ENCODE peak calls at places on chromosome 7, in four cellular contexts. One of them, this sample, is unnamed.

GRCh38 chr7:27191716-27192545 is 6.9 kb upstream of the HOXA11 start:
- DNase-seq in left ventricle myocardium inferior: no peak
- DNase-seq in tibial artery: peak; percentile 22
- DNase-seq in neuronal stem cell: no peak
- DNase-seq in this sample: peak; percentile 61

GRCh38 chr7:8131694-8132605 is 130.0 kb downstream of the ICA1 start:
- DNase-seq in left ventricle myocardium inferior: no peak
- DNase-seq in tibial artery: no peak
- DNase-seq in neuronal stem cell: no peak
- DNase-seq in this sample: no peak

GRCh38 chr7:87920578-87920977 is 13.5 kb upstream of the ADAM22 start:
- DNase-seq in left ventricle myocardium inferior: no peak
- DNase-seq in tibial artery: no peak
- DNase-seq in neuronal stem cell: no peak
- DNase-seq in this sample: no peak

GRCh38 chr7:56174346-56175085 is 58.3 kb upstream of the NUPR2 start:
- DNase-seq in left ventricle myocardium inferior: no peak
- DNase-seq in tibial artery: no peak
- DNase-seq in neuronal stem cell: no peak
- DNase-seq in this sample: no peak

GRCh38 chr7:50739744-50740455 is 42.8 kb downstream of the GRB10 start:
- DNase-seq in left ventricle myocardium inferior: no peak
- DNase-seq in tibial artery: no peak
- DNase-seq in neuronal stem cell: no peak
- DNase-seq in this sample: no peak

GRCh38 chr7:111380945-111381344 is 181.3 kb downstream of the IMMP2L start:
- DNase-seq in left ventricle myocardium inferior: no peak
- DNase-seq in tibial artery: no peak
- DNase-seq in neuronal stem cell: no peak
- DNase-seq in this sample: no peak

GRCh38 chr7:483656-484364 is 35.8 kb downstream of the PDGFA start:
- DNase-seq in left ventricle myocardium inferior: no peak
- DNase-seq in tibial artery: peak; percentile 3
- DNase-seq in neuronal stem cell: no peak
- DNase-seq in this sample: peak; percentile 27

GRCh38 chr7:133984023-133984422 is 143.1 kb upstream of the LRGUK start:
- DNase-seq in left ventricle myocardium inferior: no peak
- DNase-seq in tibial artery: no peak
- DNase-seq in neuronal stem cell: no peak
- DNase-seq in this sample: no peak

GRCh38 chr7:88090671-88091070 is 129.2 kb downstream of the SRI start:
- DNase-seq in left ventricle myocardium inferior: no peak
- DNase-seq in tibial artery: no peak
- DNase-seq in neuronal stem cell: no peak
- DNase-seq in this sample: no peak

GRCh38 chr7:124764847-124765400 is 668 bp downstream of the GPR37 start:
- DNase-seq in left ventricle myocardium inferior: no peak
- DNase-seq in tibial artery: no peak
- DNase-seq in neuronal stem cell: peak; percentile 2
- DNase-seq in this sample: peak; percentile 64

GRCh38 chr7:66930341-66930740 is 9.3 kb downstream of the TMEM248 start:
- DNase-seq in left ventricle myocardium inferior: no peak
- DNase-seq in tibial artery: no peak
- DNase-seq in neuronal stem cell: peak; percentile 44
- DNase-seq in this sample: no peak

GRCh38 chr7:157495594-157495993 is 158.8 kb downstream of the DNAJB6 start:
- DNase-seq in left ventricle myocardium inferior: no peak
- DNase-seq in tibial artery: no peak
- DNase-seq in neuronal stem cell: no peak
- DNase-seq in this sample: peak; percentile 49

GRCh38 chr7:13778967-13779366 is 210.5 kb downstream of the ETV1 start:
- DNase-seq in left ventricle myocardium inferior: no peak
- DNase-seq in tibial artery: no peak
- DNase-seq in neuronal stem cell: no peak
- DNase-seq in this sample: peak; percentile 75

GRCh38 chr7:99623091-99623693 is 6.4 kb downstream of the ZSCAN25 start:
- DNase-seq in left ventricle myocardium inferior: no peak
- DNase-seq in tibial artery: no peak
- DNase-seq in neuronal stem cell: no peak
- DNase-seq in this sample: no peak

GRCh38 chr7:73742338-73742752 is 3.7 kb upstream of the ABHD11 start:
- DNase-seq in left ventricle myocardium inferior: no peak
- DNase-seq in tibial artery: no peak
- DNase-seq in neuronal stem cell: no peak
- DNase-seq in this sample: peak; percentile 74

GRCh38 chr7:91140982-91141381 is 123.3 kb upstream of the FZD1 start:
- DNase-seq in left ventricle myocardium inferior: no peak
- DNase-seq in tibial artery: peak; percentile 37
- DNase-seq in neuronal stem cell: no peak
- DNase-seq in this sample: no peak

GRCh38 chr7:127708788-127709187 is 56.8 kb downstream of the SND1 start:
- DNase-seq in left ventricle myocardium inferior: peak; percentile 26
- DNase-seq in tibial artery: peak; percentile 85
- DNase-seq in neuronal stem cell: peak; percentile 82
- DNase-seq in this sample: no peak
- H3K4me3 ChIP-seq in left ventricle myocardium inferior: no peak overlapping the region
- H3K4me3 ChIP-seq in tibial artery: no peak overlapping the region
- H3K4me3 ChIP-seq in neuronal stem cell: no peak overlapping the region
- H3K4me3 ChIP-seq in this sample: no peak overlapping the region

GRCh38 chr7:30142710-30143109 is 7.9 kb downstream of the MTURN start:
- DNase-seq in left ventricle myocardium inferior: no peak
- DNase-seq in tibial artery: peak; percentile 68
- DNase-seq in neuronal stem cell: no peak
- DNase-seq in this sample: peak; percentile 70

GRCh38 chr7:30143748-30144251 is 9.0 kb downstream of the MTURN start:
- DNase-seq in left ventricle myocardium inferior: no peak
- DNase-seq in tibial artery: no peak
- DNase-seq in neuronal stem cell: no peak
- DNase-seq in this sample: no peak

GRCh38 chr7:30141405-30142045 is 6.7 kb downstream of the MTURN start:
- DNase-seq in left ventricle myocardium inferior: no peak
- DNase-seq in tibial artery: no peak
- DNase-seq in neuronal stem cell: no peak
- DNase-seq in this sample: no peak

GRCh38 chr7:30139836-30140384 is 5.1 kb downstream of the MTURN start:
- DNase-seq in left ventricle myocardium inferior: no peak
- DNase-seq in tibial artery: no peak
- DNase-seq in neuronal stem cell: no peak
- DNase-seq in this sample: no peak

GRCh38 chr7:30140456-30140855 is 5.7 kb downstream of the MTURN start:
- DNase-seq in left ventricle myocardium inferior: no peak
- DNase-seq in tibial artery: no peak
- DNase-seq in neuronal stem cell: no peak
- DNase-seq in this sample: no peak
- H3K4me1 ChIP-seq in left ventricle myocardium inferior: peaks cover 68% of the 10 kb centered on the region
- H3K4me1 ChIP-seq in tibial artery: peaks cover 43% of the 10 kb centered on the region
- H3K4me1 ChIP-seq in neuronal stem cell: no peaks in the 10 kb centered on the region
- H3K4me1 ChIP-seq in this sample: peaks cover 67% of the 10 kb centered on the region

GRCh38 chr7:37409456-37409855 is 39.2 kb downstream of the ELMO1 start:
- DNase-seq in left ventricle myocardium inferior: no peak
- DNase-seq in tibial artery: no peak
- DNase-seq in neuronal stem cell: no peak
- DNase-seq in this sample: no peak

GRCh38 chr7:37408885-37409248 is 39.8 kb downstream of the ELMO1 start:
- DNase-seq in left ventricle myocardium inferior: no peak
- DNase-seq in tibial artery: no peak
- DNase-seq in neuronal stem cell: no peak
- DNase-seq in this sample: no peak

GRCh38 chr7:37410305-37411209 is 38.1 kb downstream of the ELMO1 start:
- DNase-seq in left ventricle myocardium inferior: no peak
- DNase-seq in tibial artery: no peak
- DNase-seq in neuronal stem cell: no peak
- DNase-seq in this sample: no peak

GRCh38 chr7:37405603-37406122 is 43.0 kb downstream of the ELMO1 start:
- DNase-seq in left ventricle myocardium inferior: peak; percentile 67
- DNase-seq in tibial artery: peak; percentile 57
- DNase-seq in neuronal stem cell: no peak
- DNase-seq in this sample: no peak

DNA sequence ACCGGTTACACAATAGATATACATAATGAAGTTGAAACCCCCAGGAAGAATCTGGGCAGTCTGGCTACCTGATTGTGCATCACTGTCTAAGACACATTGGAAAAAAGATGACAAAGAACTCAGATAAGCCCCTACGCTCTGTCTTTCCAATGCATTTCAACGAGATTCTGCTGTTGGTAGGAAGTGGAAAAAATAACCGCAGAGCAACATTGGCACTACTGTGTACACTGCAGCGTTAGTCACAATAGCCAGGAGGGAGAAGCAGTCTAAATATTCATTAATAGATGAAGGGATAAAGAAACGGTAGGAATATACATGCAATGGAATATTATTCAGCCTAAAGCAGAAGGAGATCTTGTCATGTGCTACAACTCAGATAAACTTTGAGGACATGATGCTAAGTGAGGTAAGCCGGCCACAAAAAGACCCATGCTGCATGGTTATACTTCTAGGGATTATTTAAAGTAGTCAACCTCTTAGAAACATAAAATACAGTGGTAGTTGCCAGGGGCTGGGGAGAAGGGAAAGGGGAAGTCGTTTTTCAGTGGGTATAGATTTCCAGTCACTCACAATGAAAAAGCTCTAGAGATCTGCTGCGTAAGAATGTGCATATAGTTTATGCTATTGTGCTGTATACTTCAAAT is 40.3 kb downstream of the ELMO1 start:
- DNase-seq in left ventricle myocardium inferior: no peak
- DNase-seq in tibial artery: no peak
- DNase-seq in neuronal stem cell: no peak
- DNase-seq in this sample: no peak
- H3K27ac ChIP-seq in left ventricle myocardium inferior: peak overlapping the region; percentile 53
- H3K27ac ChIP-seq in tibial artery: no peak overlapping the region
- H3K27ac ChIP-seq in neuronal stem cell: no peak overlapping the region
- H3K27ac ChIP-seq in this sample: peak overlapping the region; percentile 15

GRCh38 chr7:44626620-44627019 is 20.2 kb downstream of the OGDH start:
- DNase-seq in left ventricle myocardium inferior: no peak
- DNase-seq in tibial artery: no peak
- DNase-seq in neuronal stem cell: no peak
- DNase-seq in this sample: no peak

GRCh38 chr7:44624306-44624705 is 17.9 kb downstream of the OGDH start:
- DNase-seq in left ventricle myocardium inferior: no peak
- DNase-seq in tibial artery: no peak
- DNase-seq in neuronal stem cell: no peak
- DNase-seq in this sample: no peak

GRCh38 chr7:44622342-44623151 is 16.1 kb downstream of the OGDH start:
- DNase-seq in left ventricle myocardium inferior: no peak
- DNase-seq in tibial artery: no peak
- DNase-seq in neuronal stem cell: no peak
- DNase-seq in this sample: no peak

GRCh38 chr7:44629825-44630580 is 23.6 kb downstream of the OGDH start:
- DNase-seq in left ventricle myocardium inferior: no peak
- DNase-seq in tibial artery: no peak
- DNase-seq in neuronal stem cell: no peak
- DNase-seq in this sample: no peak

DNA sequence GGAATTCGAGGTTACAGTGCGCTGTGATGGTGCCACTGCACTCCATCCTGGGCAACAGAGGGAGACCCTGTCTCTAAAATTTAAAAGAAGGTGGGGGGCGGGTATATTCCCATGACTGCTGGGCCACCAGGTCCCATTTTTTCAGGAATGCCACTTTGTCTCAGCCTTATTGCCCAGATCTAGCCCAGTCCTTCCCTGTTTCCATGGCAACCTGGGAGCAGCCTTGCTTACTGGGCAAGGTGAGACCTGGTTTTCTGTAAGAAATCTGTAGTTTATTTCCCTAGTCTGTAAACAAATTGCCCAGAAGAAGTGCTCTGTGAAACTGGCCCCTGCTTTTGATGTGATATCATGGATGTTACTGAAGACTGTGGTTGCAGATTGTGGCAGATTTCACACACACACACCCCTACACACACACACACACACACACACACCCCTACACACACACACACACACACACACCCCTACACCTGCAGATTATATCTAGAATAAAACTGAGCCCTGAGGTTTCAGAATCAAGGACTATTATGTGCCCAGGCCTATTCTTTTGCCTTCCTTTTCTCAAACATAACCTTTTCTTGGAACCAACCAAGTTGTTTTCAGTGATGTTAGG is 19.6 kb downstream of the OGDH start:
- DNase-seq in left ventricle myocardium inferior: no peak
- DNase-seq in tibial artery: no peak
- DNase-seq in neuronal stem cell: no peak
- DNase-seq in this sample: no peak
- H3K4me3 ChIP-seq in left ventricle myocardium inferior: no peak overlapping the region
- H3K4me3 ChIP-seq in tibial artery: no peak overlapping the region
- H3K4me3 ChIP-seq in neuronal stem cell: no peak overlapping the region
- H3K4me3 ChIP-seq in this sample: no peak overlapping the region

GRCh38 chr7:34158311-34158710 is 253.0 kb downstream of the BMPER start:
- DNase-seq in left ventricle myocardium inferior: peak; percentile 50
- DNase-seq in tibial artery: peak; percentile 64
- DNase-seq in neuronal stem cell: no peak
- DNase-seq in this sample: no peak

GRCh38 chr7:34155225-34155908 is 250.0 kb downstream of the BMPER start:
- DNase-seq in left ventricle myocardium inferior: no peak
- DNase-seq in tibial artery: peak; percentile 76
- DNase-seq in neuronal stem cell: no peak
- DNase-seq in this sample: no peak

GRCh38 chr7:34158754-34159153 is 253.4 kb downstream of the BMPER start:
- DNase-seq in left ventricle myocardium inferior: no peak
- DNase-seq in tibial artery: no peak
- DNase-seq in neuronal stem cell: no peak
- DNase-seq in this sample: no peak

GRCh38 chr7:34157137-34157536 is 251.8 kb downstream of the BMPER start:
- DNase-seq in left ventricle myocardium inferior: no peak
- DNase-seq in tibial artery: no peak
- DNase-seq in neuronal stem cell: no peak
- DNase-seq in this sample: no peak

GRCh38 chr7:34156336-34156735 is 251.0 kb downstream of the BMPER start:
- DNase-seq in left ventricle myocardium inferior: no peak
- DNase-seq in tibial artery: no peak
- DNase-seq in neuronal stem cell: no peak
- DNase-seq in this sample: no peak
- H3K4me1 ChIP-seq in left ventricle myocardium inferior: no peaks in the 10 kb centered on the region
- H3K4me1 ChIP-seq in tibial artery: peaks cover 9% of the 10 kb centered on the region
- H3K4me1 ChIP-seq in neuronal stem cell: no peaks in the 10 kb centered on the region
- H3K4me1 ChIP-seq in this sample: no peaks in the 10 kb centered on the region

DNA sequence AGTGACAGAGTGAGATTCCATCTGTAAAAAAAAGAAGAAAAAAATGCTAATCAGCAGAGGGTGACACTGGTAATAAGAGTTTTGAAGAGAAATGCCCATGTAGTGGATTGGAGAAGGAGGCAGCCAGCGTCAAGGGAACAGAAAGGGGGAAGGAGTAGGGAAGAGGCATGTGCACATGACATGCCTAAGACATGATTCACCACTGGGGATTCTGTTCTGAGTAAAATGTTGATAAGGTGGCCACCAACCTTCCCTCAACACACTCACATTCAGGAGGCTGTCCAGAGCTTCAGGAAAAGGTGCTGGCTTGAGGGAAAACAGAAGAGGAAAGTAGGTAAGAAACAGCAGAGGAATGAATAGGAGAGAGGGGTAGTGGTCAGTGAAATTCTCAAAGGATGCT is 39.9 kb downstream of the AKR1D1 start:
- DNase-seq in left ventricle myocardium inferior: no peak
- DNase-seq in tibial artery: no peak
- DNase-seq in neuronal stem cell: no peak
- DNase-seq in this sample: no peak
- H3K27ac ChIP-seq in left ventricle myocardium inferior: no peak overlapping the region
- H3K27ac ChIP-seq in tibial artery: no peak overlapping the region
- H3K27ac ChIP-seq in neuronal stem cell: no peak overlapping the region
- H3K27ac ChIP-seq in this sample: no peak overlapping the region

GRCh38 chr7:2795906-2796305 is 48.2 kb downstream of the GNA12 start:
- DNase-seq in left ventricle myocardium inferior: no peak
- DNase-seq in tibial artery: no peak
- DNase-seq in neuronal stem cell: no peak
- DNase-seq in this sample: no peak
- H3K4me3 ChIP-seq in left ventricle myocardium inferior: peak overlapping the region; percentile 37
- H3K4me3 ChIP-seq in tibial artery: peak overlapping the region; percentile 36
- H3K4me3 ChIP-seq in neuronal stem cell: no peak overlapping the region
- H3K4me3 ChIP-seq in this sample: no peak overlapping the region

This sample was measured in upper lobe of right lung.